ENCODE peak calls at places on chromosome X, in five cellular contexts. One of them, this sample, is unnamed. For H3K36me3, the result is how much of the 10 kb centered on the place peaks cover.

GRCh38 chrX:30895331-30895730 is 6.3 kb upstream of the TAB3 start:
- DNase-seq in mesenchymal stem cell: no peak
- DNase-seq in H1: no peak
- DNase-seq in IMR-90: no peak
- DNase-seq in trophoblast cell: peak
- DNase-seq in this sample: no peak

GRCh38 chrX:111151764-111152163 is 55.8 kb downstream of the PAK3 start:
- DNase-seq in mesenchymal stem cell: no peak
- DNase-seq in H1: no peak
- DNase-seq in IMR-90: no peak
- DNase-seq in trophoblast cell: peak
- DNase-seq in this sample: no peak

GRCh38 chrX:63561425-63561824 is 210.3 kb upstream of the SPIN4 start:
- DNase-seq in mesenchymal stem cell: no peak
- DNase-seq in H1: no peak
- DNase-seq in IMR-90: no peak
- DNase-seq in trophoblast cell: peak
- DNase-seq in this sample: no peak

GRCh38 chrX:46647251-46647650 is 73.7 kb downstream of the CHST7 start:
- DNase-seq in mesenchymal stem cell: no peak
- DNase-seq in H1: no peak
- DNase-seq in IMR-90: no peak
- DNase-seq in trophoblast cell: no peak
- DNase-seq in this sample: no peak

GRCh38 chrX:154378059-154378798 is 866 bp upstream of the EMD start:
- DNase-seq in mesenchymal stem cell: no peak
- DNase-seq in H1: no peak
- DNase-seq in IMR-90: peak
- DNase-seq in trophoblast cell: no peak
- DNase-seq in this sample: no peak

GRCh38 chrX:16416588-16416987 is 233.4 kb upstream of the S100G start:
- DNase-seq in mesenchymal stem cell: no peak
- DNase-seq in H1: no peak
- DNase-seq in IMR-90: no peak
- DNase-seq in trophoblast cell: no peak
- DNase-seq in this sample: no peak

GRCh38 chrX:65688403-65688881 is 21.0 kb downstream of the MSN start:
- DNase-seq in mesenchymal stem cell: peak
- DNase-seq in H1: no peak
- DNase-seq in IMR-90: peak
- DNase-seq in trophoblast cell: no peak
- DNase-seq in this sample: no peak

GRCh38 chrX:22629105-22629725 is 356.5 kb downstream of the CBLL2 start:
- DNase-seq in mesenchymal stem cell: peak
- DNase-seq in H1: no peak
- DNase-seq in IMR-90: peak
- DNase-seq in trophoblast cell: no peak
- DNase-seq in this sample: no peak

GRCh38 chrX:131895002-131895401 is 128.1 kb upstream of the STK26 start:
- DNase-seq in mesenchymal stem cell: peak
- DNase-seq in H1: no peak
- DNase-seq in IMR-90: peak
- DNase-seq in trophoblast cell: no peak
- DNase-seq in this sample: no peak

GRCh38 chrX:107559506-107559905 is 68.8 kb upstream of the PRPS1 start:
- DNase-seq in mesenchymal stem cell: no peak
- DNase-seq in H1: no peak
- DNase-seq in IMR-90: peak
- DNase-seq in trophoblast cell: peak
- DNase-seq in this sample: no peak

GRCh38 chrX:22340022-22340616 is 67.4 kb downstream of the CBLL2 start:
- DNase-seq in mesenchymal stem cell: no peak
- DNase-seq in H1: no peak
- DNase-seq in IMR-90: no peak
- DNase-seq in trophoblast cell: no peak
- DNase-seq in this sample: no peak

GRCh38 chrX:63918611-63919010 is 133.6 kb upstream of the ARHGEF9 start:
- DNase-seq in mesenchymal stem cell: no peak
- DNase-seq in H1: no peak
- DNase-seq in IMR-90: no peak
- DNase-seq in trophoblast cell: no peak
- DNase-seq in this sample: no peak

GRCh38 chrX:43958529-43958928 is 14.7 kb downstream of the NDP start:
- DNase-seq in mesenchymal stem cell: peak
- DNase-seq in H1: no peak
- DNase-seq in IMR-90: peak
- DNase-seq in trophoblast cell: peak
- DNase-seq in this sample: peak

GRCh38 chrX:43949669-43950068 is 23.5 kb downstream of the NDP start:
- DNase-seq in mesenchymal stem cell: no peak
- DNase-seq in H1: peak
- DNase-seq in IMR-90: no peak
- DNase-seq in trophoblast cell: peak
- DNase-seq in this sample: no peak

GRCh38 chrX:43956034-43956433 is 17.2 kb downstream of the NDP start:
- DNase-seq in mesenchymal stem cell: no peak
- DNase-seq in H1: no peak
- DNase-seq in IMR-90: no peak
- DNase-seq in trophoblast cell: no peak
- DNase-seq in this sample: no peak

GRCh38 chrX:43953218-43953617 is 20.0 kb downstream of the NDP start:
- DNase-seq in mesenchymal stem cell: no peak
- DNase-seq in H1: no peak
- DNase-seq in IMR-90: peak
- DNase-seq in trophoblast cell: peak
- DNase-seq in this sample: no peak
- H3K4ac ChIP-seq in mesenchymal stem cell: no peak
- H3K4ac ChIP-seq in H1: no peak
- H3K4ac ChIP-seq in IMR-90: no peak
- H3K4ac ChIP-seq in trophoblast cell: no peak
- H3K4ac ChIP-seq in this sample: no peak

GRCh38 chrX:71095971-71096701 is 485 bp downstream of the FOXO4 start:
- DNase-seq in mesenchymal stem cell: no peak
- DNase-seq in H1: no peak
- DNase-seq in IMR-90: peak
- DNase-seq in trophoblast cell: no peak
- DNase-seq in this sample: no peak
- H2AFZ ChIP-seq in mesenchymal stem cell: no peak
- H2AFZ ChIP-seq in H1: no peak
- H2AFZ ChIP-seq in IMR-90: peak
- H2AFZ ChIP-seq in trophoblast cell: peak
- H2AFZ ChIP-seq in this sample: peak

GRCh38 chrX:10138726-10139125 is 18.0 kb upstream of the CLCN4 start:
- DNase-seq in mesenchymal stem cell: no peak
- DNase-seq in H1: no peak
- DNase-seq in IMR-90: no peak
- DNase-seq in trophoblast cell: no peak
- DNase-seq in this sample: no peak
- H3K36me3 ChIP-seq in mesenchymal stem cell: under half
- H3K36me3 ChIP-seq in H1: under half
- H3K36me3 ChIP-seq in IMR-90: under half
- H3K36me3 ChIP-seq in trophoblast cell: under half
- H3K36me3 ChIP-seq in this sample: under half

GRCh38 chrX:24148535-24149345 is 789 bp upstream of the ZFX start:
- DNase-seq in mesenchymal stem cell: peak
- DNase-seq in H1: no peak
- DNase-seq in IMR-90: peak
- DNase-seq in trophoblast cell: peak
- DNase-seq in this sample: peak

GRCh38 chrX:24151513-24151912 is 2.0 kb downstream of the ZFX start:
- DNase-seq in mesenchymal stem cell: no peak
- DNase-seq in H1: no peak
- DNase-seq in IMR-90: no peak
- DNase-seq in trophoblast cell: no peak
- DNase-seq in this sample: no peak

GRCh38 chrX:24149346-24150050 is at the start of gene ZFX:
- DNase-seq in mesenchymal stem cell: peak
- DNase-seq in H1: peak
- DNase-seq in IMR-90: peak
- DNase-seq in trophoblast cell: peak
- DNase-seq in this sample: peak

GRCh38 chrX:24148118-24148517 is 1.4 kb upstream of the ZFX start:
- DNase-seq in mesenchymal stem cell: no peak
- DNase-seq in H1: no peak
- DNase-seq in IMR-90: peak
- DNase-seq in trophoblast cell: no peak
- DNase-seq in this sample: no peak

GRCh38 chrX:24150051-24150790 is 692 bp downstream of the ZFX start:
- DNase-seq in mesenchymal stem cell: peak
- DNase-seq in H1: peak
- DNase-seq in IMR-90: peak
- DNase-seq in trophoblast cell: peak
- DNase-seq in this sample: peak
- H3K4ac ChIP-seq in mesenchymal stem cell: peak
- H3K4ac ChIP-seq in H1: no peak
- H3K4ac ChIP-seq in IMR-90: peak
- H3K4ac ChIP-seq in trophoblast cell: peak
- H3K4ac ChIP-seq in this sample: no peak

This sample was measured in neuronal stem cell.